ENCODE peak calls at places on chromosomes 4 and X, in seven cellular contexts. Z is Calu3, B is mucosa of descending colon, G is fibroblast of lung, W is left ventricle myocardium inferior, N is HFF-Myc, D is mesothelial cell of epicardium. P is an unnamed sample.
A peak's percentile ranks its signal among the peaks of the same experiment; 100 is the strongest.

GRCh38 chrX:123884809-123885408 is 25.1 kb downstream of the XIAP start:
- DNase-seq in B (peak; percentile 72), N (no peak), Z (peak; percentile 42), G (peak; percentile 67), D (no peak), W (no peak), P (no peak)

GRCh38 chrX:19602866-19603620 is 87.7 kb upstream of the MAP3K15 start:
- DNase-seq in G (peak; percentile 37), N (no peak), W (no peak), B (no peak), Z (peak; percentile 15), D (no peak), P (no peak)

GRCh38 chrX:126770179-126770578 is 49.4 kb upstream of the PRR32 start:
- DNase-seq in D (no peak), G (no peak), W (no peak), N (no peak), Z (no peak), B (no peak), P (no peak)

GRCh38 chrX:102966701-102967100 is 29.6 kb downstream of the RAB40AL start:
- DNase-seq in B (no peak), W (no peak), G (no peak), Z (no peak), N (no peak), D (no peak), P (no peak)

GRCh38 chr4:119097282-119097900 is 38.2 kb upstream of the MYOZ2 start:
- DNase-seq in B (peak; percentile 25), Z (no peak), G (no peak), W (no peak), D (no peak), N (no peak), P (no peak)

GRCh38 chr4:10160280-10160856 is 43.8 kb upstream of the WDR1 start:
- DNase-seq in N (no peak), D (no peak), G (peak; percentile 42), B (no peak), Z (no peak), W (no peak), P (no peak)

GRCh38 chr4:159227984-159228383 is 125.1 kb downstream of the RAPGEF2 start:
- DNase-seq in N (peak; percentile 24), W (peak; percentile 80), G (peak; percentile 78), Z (peak; percentile 62), D (peak; percentile 61), B (peak; percentile 68), P (peak; percentile 85)

GRCh38 chr4:181710143-181710542 is 533.1 kb upstream of the TENM3 start:
- DNase-seq in Z (no peak), W (no peak), D (no peak), N (no peak), B (no peak), G (no peak), P (no peak)

GRCh38 chr4:112651641-112652040 is 14.7 kb downstream of the LARP7 start:
- DNase-seq in B (no peak), W (no peak), N (no peak), G (no peak), D (no peak), Z (no peak), P (no peak)

GRCh38 chr4:152778656-152779512 is 646 bp downstream of the TIGD4 start:
- DNase-seq in D (peak; percentile 39), Z (peak; percentile 2), B (peak; percentile 32), G (peak; percentile 14), N (no peak), W (no peak), P (no peak)

GRCh38 chrX:130136497-130136896 is 26.2 kb upstream of the ELF4 start:
- DNase-seq in B (no peak), Z (no peak), G (no peak), W (no peak), N (no peak), D (no peak), P (no peak)

GRCh38 chrX:134144231-134144630 is 92.8 kb upstream of the CCDC160 start:
- DNase-seq in Z (peak; percentile 3), G (peak; percentile 26), B (peak; percentile 2), D (no peak), N (no peak), W (no peak), P (no peak)

GRCh38 chr4:1234296-1234695 is 14.6 kb downstream of the CTBP1 start:
- DNase-seq in D (no peak), N (peak; percentile 61), B (no peak), G (peak; percentile 34), Z (no peak), W (peak; percentile 22), P (no peak)

GRCh38 chrX:123399709-123400108 is 215.6 kb downstream of the GRIA3 start:
- DNase-seq in Z (no peak), B (no peak), N (no peak), G (no peak), D (no peak), W (no peak), P (no peak)

GRCh38 chr4:2689114-2689513 is 67.0 kb downstream of the TNIP2 start:
- DNase-seq in N (peak; percentile 16), D (no peak), Z (no peak), G (no peak), W (no peak), B (no peak), P (no peak)

GRCh38 chr4:139887962-139888735 is 222.5 kb downstream of the MGST2 start:
- DNase-seq in D (no peak), W (no peak), B (no peak), Z (no peak), N (no peak), G (no peak), P (no peak)

GRCh38 chr4:7759221-7759620 is 180.4 kb downstream of the AFAP1 start:
- DNase-seq in D (no peak), N (no peak), G (no peak), B (no peak), W (no peak), Z (no peak), P (no peak)

GRCh38 chr4:107863850-107864371 is 39.2 kb downstream of the SGMS2 start:
- DNase-seq in B (peak; percentile 71), G (peak; percentile 13), W (peak; percentile 39), Z (peak; percentile 45), N (no peak), D (peak; percentile 41), P (peak; percentile 66)

GRCh38 chr4:40980318-40980883 is 230.6 kb downstream of the NSUN7 start:
- DNase-seq in G (no peak), D (no peak), N (no peak), Z (no peak), B (no peak), W (no peak), P (no peak)
- TF ChIP-seq CTCF in G (peak; percentile 9), D (peak; percentile 13), N (peak; percentile 55), Z (peak; percentile 19), B (no peak), W (peak; percentile 57), P (peak; percentile 17)

GRCh38 chr4:12409507-12410190 is 981.0 kb upstream of the HS3ST1 start:
- DNase-seq in G (peak; percentile 61), B (no peak), D (no peak), N (no peak), W (no peak), Z (no peak), P (no peak)
- TF ChIP-seq CTCF in G (no peak), B (no peak), D (no peak), N (no peak), W (no peak), Z (no peak), P (no peak)

GRCh38 chr4:25144870-25145481 is 15.3 kb downstream of the SEPSECS start:
- DNase-seq in Z (no peak), N (no peak), D (no peak), B (no peak), W (no peak), G (peak; percentile 44), P (no peak)
- TF ChIP-seq CTCF in Z (no peak), N (peak; percentile 54), D (peak; percentile 50), B (no peak), W (peak; percentile 72), G (peak; percentile 41), P (peak; percentile 75)

DNA sequence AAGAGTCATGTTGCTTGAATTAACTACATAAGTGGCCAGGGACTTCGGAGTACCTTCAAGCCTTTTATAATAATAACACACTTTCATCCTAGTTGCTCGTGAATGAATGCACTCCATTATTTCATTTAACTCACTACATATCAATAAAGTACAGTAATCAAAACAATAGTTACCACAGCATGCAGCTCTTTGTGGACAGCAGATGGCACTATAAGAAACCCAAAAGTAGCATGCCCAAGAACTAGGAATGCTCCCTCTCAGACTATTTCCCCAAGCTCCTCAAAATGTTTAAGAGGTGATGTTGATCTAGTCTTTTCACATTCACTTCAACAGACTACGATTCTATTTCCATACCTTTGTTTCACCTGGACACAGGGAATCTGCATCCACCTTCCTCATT is 500.8 kb upstream of the DIAPH2 start:
- DNase-seq in D (no peak), Z (no peak), G (peak; percentile 37), B (no peak), N (no peak), W (no peak), P (no peak)
- TF ChIP-seq CTCF in D (no peak), Z (no peak), G (peak; percentile 22), B (no peak), N (no peak), W (peak; percentile 23), P (no peak)

GRCh38 chr4:121370729-121371325 is 10.0 kb downstream of the QRFPR start:
- DNase-seq in D (peak; percentile 56), B (peak; percentile 72), Z (peak; percentile 55), G (peak; percentile 63), N (no peak), W (peak; percentile 22), P (no peak)
- TF ChIP-seq CTCF in D (peak; percentile 78), B (no peak), Z (peak; percentile 23), G (peak; percentile 51), N (peak; percentile 50), W (peak; percentile 76), P (peak; percentile 61)

GRCh38 chr4:163679189-163679588 is 184.7 kb downstream of the TMA16 start:
- DNase-seq in D (no peak), B (no peak), G (peak; percentile 46), Z (peak; percentile 6), N (no peak), W (no peak), P (no peak)
- TF ChIP-seq CTCF in D (no peak), B (no peak), G (peak; percentile 42), Z (no peak), N (no peak), W (no peak), P (no peak)